ENCODE peak calls at places on chromosomes 7 and 10, in nine cellular contexts. Q is nucleus accumbens; H is fibroblast of pulmonary artery; Y is DMS53; E is H7; U is ELR; O is NAMALWA; I is naive thymus-derived CD8-positive, alpha-beta T cell; T is AG10803. R is an unnamed sample.

GRCh38 chr10:84158549-84158948 is 15.1 kb upstream of the GPR15LG start:
- DNase-seq in Q (no peak), H (no peak), Y (no peak), E (no peak), U (no peak), O (no peak), I (no peak), T (no peak), R (peak; percentile 87)

GRCh38 chr10:132470306-132471124 is 67.1 kb upstream of the INPP5A start:
- DNase-seq in Q (no peak), H (no peak), Y (no peak), E (peak; percentile 33), U (no peak), O (no peak), I (no peak), T (no peak), R (no peak)

GRCh38 chr10:76939862-76940495 is 697.6 kb downstream of the KCNMA1 start:
- DNase-seq in Q (no peak), H (no peak), Y (peak; percentile 37), E (no peak), U (no peak), O (no peak), I (no peak), T (no peak), R (no peak)

GRCh38 chr7:157612664-157613561 is 276.1 kb downstream of the DNAJB6 start:
- DNase-seq in Q (no peak), H (no peak), Y (peak; percentile 89), E (peak; percentile 76), U (no peak), O (no peak), I (peak; percentile 38), T (no peak), R (peak; percentile 99)

GRCh38 chr7:2530076-2530967 is 10.7 kb downstream of the LFNG start:
- DNase-seq in Q (no peak), H (no peak), Y (peak; percentile 77), E (no peak), U (peak; percentile 63), O (peak; percentile 52), I (peak; percentile 75), T (no peak), R (peak; percentile 96)

GRCh38 chr10:120115959-120116358 is 223.4 kb downstream of the SEC23IP start:
- DNase-seq in Q (no peak), H (no peak), Y (no peak), E (no peak), U (no peak), O (no peak), I (no peak), T (no peak), R (no peak)

GRCh38 chr10:121070257-121070656 is 219.1 kb downstream of the WDR11 start:
- DNase-seq in Q (no peak), H (no peak), Y (peak; percentile 67), E (peak; percentile 64), U (no peak), O (peak; percentile 51), I (no peak), T (no peak), R (peak; percentile 76)

GRCh38 chr7:107167483-107168232 is 1.1 kb upstream of the HBP1 start:
- DNase-seq in Q (peak; percentile 7), H (peak; percentile 94), Y (peak; percentile 88), E (peak; percentile 15), U (peak; percentile 91), O (peak; percentile 91), I (peak; percentile 6), T (peak; percentile 84), R (peak; percentile 84)

R was measured in NB4.